ENCODE peak calls at places on chromosome 7, in nine cellular contexts. Y is prostate gland; F is left lung; K is sigmoid colon; S is fibroblast of pulmonary artery; R is CD8-positive, alpha-beta T cell; E is fibroblast of mammary gland; P is fibroblast of lung; Q is adrenal gland. D is an unnamed sample.
A peak's percentile ranks its signal among the peaks of the same experiment; 100 is the strongest.

GRCh38 chr7:19621740-19622139 is 87.1 kb downstream of the POLR1F start:
- DNase-seq in Y (no peak), F (no peak), K (no peak), S (peak; percentile 10), R (no peak), E (peak; percentile 70), P (no peak), Q (no peak), D (peak; percentile 24)

GRCh38 chr7:157506268-157506667 is 169.5 kb downstream of the DNAJB6 start:
- DNase-seq in Y (no peak), F (no peak), K (peak; percentile 29), S (no peak), R (no peak), E (no peak), P (no peak), Q (no peak), D (no peak)

GRCh38 chr7:131109757-131110293 is 217.9 kb upstream of the MKLN1 start:
- DNase-seq in Y (peak; percentile 68), F (peak; percentile 86), K (peak; percentile 92), S (peak; percentile 91), R (peak; percentile 69), E (peak; percentile 83), P (peak; percentile 80), Q (peak; percentile 85), D (peak; percentile 93)

GRCh38 chr7:140672382-140673062 is at the start of gene ADCK2:
- DNase-seq in Y (peak; percentile 59), F (peak; percentile 65), K (peak; percentile 67), S (no peak), R (peak; percentile 63), E (no peak), P (no peak), Q (peak; percentile 47), D (peak; percentile 8)

GRCh38 chr7:46859963-46860475 is 721.9 kb downstream of the TNS3 start:
- DNase-seq in Y (no peak), F (no peak), K (no peak), S (peak; percentile 76), R (no peak), E (peak; percentile 94), P (peak; percentile 72), Q (peak; percentile 35), D (no peak)

GRCh38 chr7:98399462-98399861 is 1.4 kb downstream of the BAIAP2L1 start:
- DNase-seq in Y (no peak), F (no peak), K (no peak), S (no peak), R (no peak), E (no peak), P (peak; percentile 61), Q (no peak), D (peak; percentile 46)

GRCh38 chr7:158309844-158310763 is 277.5 kb downstream of the PTPRN2 start:
- DNase-seq in Y (no peak), F (no peak), K (no peak), S (no peak), R (no peak), E (no peak), P (no peak), Q (no peak), D (no peak)

GRCh38 chr7:144670251-144670650 is 165.6 kb downstream of the TPK1 start:
- DNase-seq in Y (no peak), F (no peak), K (no peak), S (peak; percentile 38), R (no peak), E (peak; percentile 76), P (no peak), Q (no peak), D (no peak)

GRCh38 chr7:2166625-2167280 is 66.0 kb downstream of the MAD1L1 start:
- DNase-seq in Y (no peak), F (no peak), K (no peak), S (no peak), R (no peak), E (no peak), P (no peak), Q (no peak), D (peak; percentile 11)

GRCh38 chr7:84548366-84549085 is 353.9 kb upstream of the SEMA3A start:
- DNase-seq in Y (no peak), F (no peak), K (no peak), S (peak; percentile 26), R (no peak), E (peak; percentile 38), P (peak; percentile 97), Q (no peak), D (peak; percentile 63)

GRCh38 chr7:100692578-100692961 is 1.5 kb downstream of the GIGYF1 start:
- DNase-seq in Y (no peak), F (no peak), K (no peak), S (no peak), R (no peak), E (no peak), P (no peak), Q (no peak), D (no peak)
- H3K4me3 ChIP-seq in Y (peak overlapping the region; percentile 96), F (peak overlapping the region; percentile 83), K (peak overlapping the region; percentile 99), S (peak overlapping the region; percentile 79), R (peak overlapping the region; percentile 72), E (peak overlapping the region; percentile 78), P (peak overlapping the region; percentile 74), Q (no peak overlapping the region), D (peak overlapping the region; percentile 80)

DNA sequence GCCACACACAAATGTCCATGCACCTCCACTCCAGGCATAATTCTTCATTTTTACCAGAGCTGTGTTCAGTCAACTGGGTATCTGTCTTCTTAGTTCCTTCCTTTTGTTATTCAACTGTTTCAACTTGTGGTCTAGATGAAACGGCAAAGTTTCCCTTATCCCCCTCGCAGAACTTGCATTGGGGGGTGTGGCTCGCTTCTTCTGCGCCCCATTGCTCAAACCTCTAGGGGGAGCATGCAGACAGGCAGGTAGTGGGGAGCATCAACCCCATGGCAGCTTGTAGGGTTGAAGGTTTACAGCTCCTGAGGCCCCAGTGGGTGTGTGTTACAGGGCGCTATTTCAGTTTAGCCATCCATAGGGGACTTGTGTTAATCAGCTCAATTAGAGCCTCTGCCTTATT is 38.3 kb upstream of the COBL start:
- DNase-seq in Y (no peak), F (no peak), K (no peak), S (no peak), R (no peak), E (no peak), P (no peak), Q (no peak), D (no peak)
- TF ChIP-seq CTCF in Y (no peak), F (no peak), K (no peak), S (no peak), R (no peak), E (no peak), P (no peak), Q (no peak), D (no peak)

GRCh38 chr7:94350729-94351128 is 44.0 kb upstream of the COL1A2 start:
- DNase-seq in Y (no peak), F (no peak), K (no peak), S (no peak), R (no peak), E (no peak), P (no peak), Q (no peak), D (no peak)

GRCh38 chr7:94345907-94346306 is 48.8 kb upstream of the COL1A2 start:
- DNase-seq in Y (no peak), F (no peak), K (no peak), S (no peak), R (no peak), E (no peak), P (no peak), Q (no peak), D (no peak)

GRCh38 chr7:94351703-94352102 is 43.0 kb upstream of the COL1A2 start:
- DNase-seq in Y (no peak), F (no peak), K (no peak), S (no peak), R (no peak), E (no peak), P (no peak), Q (no peak), D (no peak)

GRCh38 chr7:94344826-94345225 is 49.9 kb upstream of the COL1A2 start:
- DNase-seq in Y (no peak), F (no peak), K (no peak), S (peak; percentile 53), R (no peak), E (peak; percentile 60), P (peak; percentile 76), Q (no peak), D (peak; percentile 55)

DNA sequence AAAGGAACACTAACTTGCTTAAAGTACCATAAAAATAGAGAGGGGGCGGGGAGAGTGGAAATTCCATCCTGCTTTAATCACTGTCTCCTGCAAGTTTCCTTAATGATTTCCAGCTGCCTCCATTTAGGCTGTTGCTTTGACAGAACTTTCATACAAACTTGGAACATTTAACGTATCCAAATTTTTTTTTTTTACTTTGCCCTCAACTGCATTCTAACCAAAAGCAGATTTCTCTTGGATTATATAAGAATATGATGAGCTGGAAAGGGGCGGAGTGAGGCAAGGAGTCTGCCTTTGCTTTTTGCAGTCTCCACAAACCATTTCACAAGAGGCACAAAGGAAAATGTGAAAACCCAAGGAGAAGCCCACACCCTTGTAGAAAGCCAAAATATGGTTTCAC is 46.6 kb upstream of the COL1A2 start:
- DNase-seq in Y (no peak), F (no peak), K (peak; percentile 80), S (peak; percentile 87), R (no peak), E (peak; percentile 98), P (peak; percentile 96), Q (no peak), D (peak; percentile 93)
- H3K4me3 ChIP-seq in Y (no peak overlapping the region), F (no peak overlapping the region), K (no peak overlapping the region), S (peak overlapping the region; percentile 2), R (no peak overlapping the region), E (no peak overlapping the region), P (peak overlapping the region; percentile 12), Q (no peak overlapping the region), D (no peak overlapping the region)

GRCh38 chr7:52712938-52713337 is 322.5 kb upstream of the POM121L12 start:
- DNase-seq in Y (no peak), F (no peak), K (no peak), S (no peak), R (no peak), E (no peak), P (no peak), Q (no peak), D (no peak)

GRCh38 chr7:52705768-52706167 is 329.7 kb upstream of the POM121L12 start:
- DNase-seq in Y (no peak), F (no peak), K (no peak), S (no peak), R (no peak), E (no peak), P (no peak), Q (no peak), D (no peak)

GRCh38 chr7:52711951-52712350 is 323.5 kb upstream of the POM121L12 start:
- DNase-seq in Y (no peak), F (no peak), K (no peak), S (no peak), R (no peak), E (no peak), P (no peak), Q (no peak), D (no peak)

DNA sequence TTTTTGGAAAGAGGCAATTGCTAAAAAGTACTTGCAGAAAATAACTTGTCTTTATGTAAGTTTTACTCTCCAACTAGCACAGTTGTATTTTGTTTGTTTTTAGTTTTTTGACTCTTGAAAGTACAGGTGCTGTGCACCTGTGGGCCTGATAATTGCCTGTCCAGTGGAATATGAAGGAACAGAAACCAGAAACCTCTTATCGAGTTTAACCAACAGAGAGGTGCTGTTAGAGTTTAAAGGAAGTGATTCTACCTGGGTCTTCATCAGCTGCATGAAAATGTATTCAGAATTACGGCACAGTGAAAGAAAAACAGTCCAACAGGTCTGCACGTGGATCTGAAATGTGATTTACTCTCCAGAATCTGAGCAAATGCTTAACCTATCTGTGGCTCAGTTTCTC is 326.6 kb upstream of the POM121L12 start:
- DNase-seq in Y (no peak), F (no peak), K (no peak), S (no peak), R (no peak), E (no peak), P (no peak), Q (no peak), D (no peak)
- TF ChIP-seq CTCF in Y (no peak), F (no peak), K (no peak), S (no peak), R (no peak), E (no peak), P (no peak), Q (no peak), D (no peak)

GRCh38 chr7:103446046-103446520 is at the start of gene SLC26A5:
- DNase-seq in Y (peak; percentile 44), F (peak; percentile 36), K (no peak), S (no peak), R (no peak), E (no peak), P (no peak), Q (no peak), D (no peak)
- H3K4me3 ChIP-seq in Y (peak within 1 kb of the TSS; percentile 47), F (peak within 1 kb of the TSS; percentile 21), K (peak within 1 kb of the TSS; percentile 36), S (peak within 1 kb of the TSS; percentile 35), R (peak within 1 kb of the TSS; percentile 46), E (peak within 1 kb of the TSS; percentile 32), P (peak within 1 kb of the TSS; percentile 6), Q (no peak within 1 kb of the TSS), D (peak within 1 kb of the TSS; percentile 40)